ENCODE peak calls at places on chromosomes 12 and 14, in eight cellular contexts. M is activated T-helper 1 cell treated with Interleukin-2 at 50 U/mL for 16 hours; X is NCI-H446; T is effector CD4-positive, alpha-beta T cell; G is thoracic aorta; A is GM12878; J is NCI-H748 treated with DMSO at 0.1 percent for 48 hours; Z is NCI-H345. S is an unnamed sample.

GRCh38 chr12:59827767-59828166 is 231.9 kb downstream of the SLC16A7 start:
- DNase-seq in A (no peak), X (no peak), J (no peak), G (no peak), M (no peak), T (no peak), Z (no peak), S (no peak)

GRCh38 chr14:56294125-56294524 is 175.9 kb downstream of the PELI2 start:
- DNase-seq in X (no peak), A (no peak), M (no peak), Z (peak), J (no peak), T (no peak), G (no peak), S (no peak)

GRCh38 chr14:42665083-42665482 is 1058.4 kb downstream of the LRFN5 start:
- DNase-seq in M (no peak), X (no peak), J (no peak), A (no peak), Z (no peak), G (no peak), T (no peak), S (no peak)

GRCh38 chr12:100987552-100988277 is 193.1 kb downstream of the ANO4 start:
- DNase-seq in X (peak), G (no peak), Z (peak), J (no peak), A (peak), T (no peak), M (no peak), S (peak)

GRCh38 chr12:67524861-67525499 is 123.6 kb upstream of the DYRK2 start:
- DNase-seq in Z (no peak), J (no peak), X (peak), T (no peak), M (no peak), G (no peak), A (no peak), S (no peak)

GRCh38 chr12:120944645-120945217 is 33.6 kb upstream of the HNF1A start:
- DNase-seq in G (no peak), J (no peak), Z (peak), A (no peak), M (peak), T (peak), X (no peak), S (peak)

GRCh38 chr12:11727133-11727664 is 77.7 kb downstream of the ETV6 start:
- DNase-seq in X (no peak), Z (peak), J (no peak), T (peak), M (peak), G (no peak), A (peak), S (no peak)

GRCh38 chr12:114131824-114132223 is 165.7 kb upstream of the RBM19 start:
- DNase-seq in Z (no peak), A (no peak), M (no peak), J (no peak), X (no peak), T (no peak), G (no peak), S (no peak)

GRCh38 chr12:118193958-118194357 is 58.0 kb downstream of the PEBP1 start:
- DNase-seq in Z (no peak), A (no peak), X (no peak), M (no peak), T (no peak), J (no peak), G (no peak), S (no peak)

GRCh38 chr14:105197274-105197673 is 16.2 kb upstream of the NUDT14 start:
- DNase-seq in J (no peak), Z (no peak), M (no peak), A (no peak), G (no peak), T (no peak), X (no peak), S (no peak)

GRCh38 chr12:1566449-1567135 is 27.8 kb downstream of the FBXL14 start:
- DNase-seq in Z (no peak), T (no peak), X (no peak), M (no peak), A (no peak), J (no peak), G (no peak), S (no peak)

GRCh38 chr14:105486974-105487448 is 325 bp downstream of the CRIP1 start:
- DNase-seq in M (no peak), A (no peak), G (no peak), X (no peak), J (peak), T (peak), Z (peak), S (no peak)

GRCh38 chr12:27644446-27644845 is 51.8 kb upstream of the REP15 start:
- DNase-seq in J (no peak), T (no peak), Z (no peak), G (no peak), X (no peak), M (no peak), A (no peak), S (no peak)

GRCh38 chr12:14394317-14395058 is 29.0 kb downstream of the ATF7IP start:
- DNase-seq in M (no peak), J (no peak), T (peak), A (peak), Z (peak), G (no peak), X (peak), S (peak)

GRCh38 chr12:127235771-127236170 is 1031.2 kb upstream of the TMEM132C start:
- DNase-seq in G (no peak), M (no peak), A (no peak), J (no peak), T (no peak), X (no peak), Z (no peak), S (no peak)

GRCh38 chr14:94080606-94081385 is at the start of the genes DDX24 and IFI27L1:
- DNase-seq in X (peak), Z (peak), J (peak), T (peak), G (peak), A (peak), M (peak), S (peak)

GRCh38 chr12:9735601-9736000 is 2.7 kb upstream of the CLECL1 start:
- DNase-seq in M (no peak), T (no peak), A (no peak), J (no peak), X (no peak), G (no peak), Z (no peak), S (no peak)

GRCh38 chr12:7609051-7609450 is 56.7 kb downstream of the APOBEC1 start:
- DNase-seq in J (no peak), X (no peak), T (no peak), A (no peak), G (no peak), Z (no peak), M (no peak), S (no peak)

GRCh38 chr12:1842905-1843640 is 22.7 kb downstream of the LRTM2 start:
- DNase-seq in J (no peak), M (no peak), A (no peak), X (no peak), T (no peak), G (no peak), Z (no peak), S (no peak)

GRCh38 chr14:90058876-90059458 is 2.8 kb upstream of the KCNK13 start:
- DNase-seq in T (no peak), Z (no peak), A (no peak), G (no peak), J (no peak), X (no peak), M (no peak), S (no peak)

GRCh38 chr12:52216807-52217206 is 16.2 kb upstream of the KRT7 start:
- DNase-seq in G (no peak), J (no peak), A (no peak), T (no peak), X (peak), M (no peak), Z (no peak), S (no peak)

GRCh38 chr12:13342971-13343370 is 146.4 kb downstream of the EMP1 start:
- DNase-seq in Z (no peak), M (no peak), A (no peak), J (no peak), G (no peak), X (no peak), T (no peak), S (no peak)

GRCh38 chr12:9864913-9865675 is 4.1 kb downstream of the CLEC2B start:
- DNase-seq in X (no peak), G (no peak), M (no peak), A (no peak), J (no peak), T (no peak), Z (no peak), S (peak)

GRCh38 chr14:68208726-68209125 is 389.1 kb downstream of the RAD51B start:
- DNase-seq in M (no peak), X (no peak), Z (no peak), G (no peak), J (no peak), A (no peak), T (no peak), S (no peak)

GRCh38 chr12:20985399-20985798 is 145.6 kb upstream of the SLCO1B1 start:
- DNase-seq in X (no peak), J (no peak), A (peak), G (no peak), T (no peak), Z (no peak), M (no peak), S (no peak)

GRCh38 chr14:34496007-34496678 is 34.1 kb upstream of the SPTSSA start:
- DNase-seq in A (no peak), Z (no peak), M (no peak), G (no peak), X (no peak), T (no peak), J (no peak), S (no peak)

GRCh38 chr12:52335598-52336262 is 14.5 kb upstream of the KRT83 start:
- DNase-seq in T (no peak), J (no peak), A (no peak), M (no peak), Z (peak), G (no peak), X (peak), S (no peak)